ENCODE peak calls at places on chromosomes 1 and 21, in seven cellular contexts. One of them, this sample, is unnamed.

GRCh38 chr1:179310721-179311120 is 17.1 kb downstream of the SOAT1 start:
- DNase-seq in GM03348: peak; percentile 76
- DNase-seq in HTR-8/SVneo: peak; percentile 33
- DNase-seq in fibroblast of the aortic adventitia: peak; percentile 81
- DNase-seq in central memory CD8-positive, alpha-beta T cell: no peak
- DNase-seq in psoas muscle: no peak
- DNase-seq in RCC 7860: peak; percentile 88
- DNase-seq in this sample: no peak

GRCh38 chr21:46188226-46189212 is 4.3 kb upstream of the SPATC1L start:
- DNase-seq in GM03348: peak; percentile 59
- DNase-seq in HTR-8/SVneo: peak; percentile 75
- DNase-seq in fibroblast of the aortic adventitia: peak; percentile 45
- DNase-seq in central memory CD8-positive, alpha-beta T cell: no peak
- DNase-seq in psoas muscle: peak; percentile 76
- DNase-seq in RCC 7860: peak; percentile 63
- DNase-seq in this sample: peak; percentile 55

GRCh38 chr1:214108097-214108446 is 120.3 kb downstream of the PROX1 start:
- DNase-seq in GM03348: no peak
- DNase-seq in HTR-8/SVneo: no peak
- DNase-seq in fibroblast of the aortic adventitia: no peak
- DNase-seq in central memory CD8-positive, alpha-beta T cell: no peak
- DNase-seq in psoas muscle: no peak
- DNase-seq in RCC 7860: no peak
- DNase-seq in this sample: no peak

GRCh38 chr1:15386128-15386824 is 23.4 kb upstream of the EFHD2 start:
- DNase-seq in GM03348: peak; percentile 46
- DNase-seq in HTR-8/SVneo: no peak
- DNase-seq in fibroblast of the aortic adventitia: no peak
- DNase-seq in central memory CD8-positive, alpha-beta T cell: no peak
- DNase-seq in psoas muscle: no peak
- DNase-seq in RCC 7860: no peak
- DNase-seq in this sample: no peak

GRCh38 chr1:20726107-20726911 is 6.2 kb downstream of the SH2D5 start:
- DNase-seq in GM03348: no peak
- DNase-seq in HTR-8/SVneo: no peak
- DNase-seq in fibroblast of the aortic adventitia: no peak
- DNase-seq in central memory CD8-positive, alpha-beta T cell: no peak
- DNase-seq in psoas muscle: no peak
- DNase-seq in RCC 7860: no peak
- DNase-seq in this sample: peak; percentile 88

GRCh38 chr1:89808429-89809117 is 12.3 kb upstream of the LRRC8D start:
- DNase-seq in GM03348: peak; percentile 61
- DNase-seq in HTR-8/SVneo: no peak
- DNase-seq in fibroblast of the aortic adventitia: peak; percentile 58
- DNase-seq in central memory CD8-positive, alpha-beta T cell: no peak
- DNase-seq in psoas muscle: no peak
- DNase-seq in RCC 7860: peak; percentile 36
- DNase-seq in this sample: no peak

GRCh38 chr1:116854294-116854693 is 55.4 kb upstream of the PTGFRN start:
- DNase-seq in GM03348: no peak
- DNase-seq in HTR-8/SVneo: no peak
- DNase-seq in fibroblast of the aortic adventitia: no peak
- DNase-seq in central memory CD8-positive, alpha-beta T cell: no peak
- DNase-seq in psoas muscle: no peak
- DNase-seq in RCC 7860: no peak
- DNase-seq in this sample: no peak

GRCh38 chr1:245698116-245698515 is 543.3 kb downstream of the KIF26B start:
- DNase-seq in GM03348: no peak
- DNase-seq in HTR-8/SVneo: no peak
- DNase-seq in fibroblast of the aortic adventitia: no peak
- DNase-seq in central memory CD8-positive, alpha-beta T cell: no peak
- DNase-seq in psoas muscle: no peak
- DNase-seq in RCC 7860: no peak
- DNase-seq in this sample: peak; percentile 65

GRCh38 chr1:70993841-70994240 is 53.8 kb downstream of the PTGER3 start:
- DNase-seq in GM03348: no peak
- DNase-seq in HTR-8/SVneo: no peak
- DNase-seq in fibroblast of the aortic adventitia: no peak
- DNase-seq in central memory CD8-positive, alpha-beta T cell: no peak
- DNase-seq in psoas muscle: no peak
- DNase-seq in RCC 7860: no peak
- DNase-seq in this sample: no peak

GRCh38 chr1:55049914-55050278 is 10.5 kb downstream of the PCSK9 start:
- DNase-seq in GM03348: no peak
- DNase-seq in HTR-8/SVneo: no peak
- DNase-seq in fibroblast of the aortic adventitia: peak; percentile 62
- DNase-seq in central memory CD8-positive, alpha-beta T cell: no peak
- DNase-seq in psoas muscle: no peak
- DNase-seq in RCC 7860: no peak
- DNase-seq in this sample: peak; percentile 32

GRCh38 chr1:165287329-165287728 is 69.2 kb downstream of the LMX1A start:
- DNase-seq in GM03348: no peak
- DNase-seq in HTR-8/SVneo: no peak
- DNase-seq in fibroblast of the aortic adventitia: no peak
- DNase-seq in central memory CD8-positive, alpha-beta T cell: no peak
- DNase-seq in psoas muscle: no peak
- DNase-seq in RCC 7860: no peak
- DNase-seq in this sample: no peak

GRCh38 chr1:77605246-77606026 is 77.0 kb downstream of the ZZZ3 start:
- DNase-seq in GM03348: peak; percentile 9
- DNase-seq in HTR-8/SVneo: no peak
- DNase-seq in fibroblast of the aortic adventitia: peak; percentile 72
- DNase-seq in central memory CD8-positive, alpha-beta T cell: no peak
- DNase-seq in psoas muscle: peak; percentile 74
- DNase-seq in RCC 7860: peak; percentile 22
- DNase-seq in this sample: no peak

GRCh38 chr1:67572594-67573221 is 112.3 kb upstream of the GADD45A start:
- DNase-seq in GM03348: no peak
- DNase-seq in HTR-8/SVneo: no peak
- DNase-seq in fibroblast of the aortic adventitia: peak; percentile 46
- DNase-seq in central memory CD8-positive, alpha-beta T cell: no peak
- DNase-seq in psoas muscle: peak; percentile 87
- DNase-seq in RCC 7860: no peak
- DNase-seq in this sample: no peak

GRCh38 chr1:36561365-36561731 is 78.6 kb upstream of the CSF3R start:
- DNase-seq in GM03348: no peak
- DNase-seq in HTR-8/SVneo: no peak
- DNase-seq in fibroblast of the aortic adventitia: no peak
- DNase-seq in central memory CD8-positive, alpha-beta T cell: no peak
- DNase-seq in psoas muscle: no peak
- DNase-seq in RCC 7860: no peak
- DNase-seq in this sample: no peak

GRCh38 chr1:239920214-239920613 is 171.5 kb upstream of the FMN2 start:
- DNase-seq in GM03348: no peak
- DNase-seq in HTR-8/SVneo: no peak
- DNase-seq in fibroblast of the aortic adventitia: no peak
- DNase-seq in central memory CD8-positive, alpha-beta T cell: no peak
- DNase-seq in psoas muscle: no peak
- DNase-seq in RCC 7860: no peak
- DNase-seq in this sample: no peak

GRCh38 chr1:221810406-221810805 is 68.5 kb upstream of the DUSP10 start:
- DNase-seq in GM03348: peak; percentile 39
- DNase-seq in HTR-8/SVneo: no peak
- DNase-seq in fibroblast of the aortic adventitia: peak; percentile 18
- DNase-seq in central memory CD8-positive, alpha-beta T cell: no peak
- DNase-seq in psoas muscle: no peak
- DNase-seq in RCC 7860: peak; percentile 92
- DNase-seq in this sample: no peak

GRCh38 chr1:229128209-229128608 is 142.7 kb upstream of the RAB4A start:
- DNase-seq in GM03348: no peak
- DNase-seq in HTR-8/SVneo: no peak
- DNase-seq in fibroblast of the aortic adventitia: no peak
- DNase-seq in central memory CD8-positive, alpha-beta T cell: no peak
- DNase-seq in psoas muscle: no peak
- DNase-seq in RCC 7860: no peak
- DNase-seq in this sample: no peak

GRCh38 chr1:85463666-85464496 is 1.1 kb downstream of the DDAH1 start:
- DNase-seq in GM03348: peak; percentile 35
- DNase-seq in HTR-8/SVneo: no peak
- DNase-seq in fibroblast of the aortic adventitia: peak; percentile 49
- DNase-seq in central memory CD8-positive, alpha-beta T cell: no peak
- DNase-seq in psoas muscle: no peak
- DNase-seq in RCC 7860: no peak
- DNase-seq in this sample: no peak